ENCODE peak calls at places on chromosomes 7 and 10, in four cellular contexts. One of them, this sample, is unnamed.

GRCh38 chr10:104441601-104442000 is 88.0 kb downstream of the CFAP58 start:
- ATAC-seq in psoas muscle: no peak
- ATAC-seq in stimulated activated naive CD8-positive, alpha-beta T cell treated with anti-CD3 and anti-CD28 coated beads, Interleukin-15, Interleukin-2, amounts not matched to agents 100 U/mL and 50 U/mL, for 24 hours: peak
- ATAC-seq in heart left ventricle: no peak
- ATAC-seq in this sample: no peak

GRCh38 chr7:35658602-35659201 is 36.2 kb downstream of the HERPUD2 start:
- ATAC-seq in heart left ventricle: no peak
- ATAC-seq in stimulated activated naive CD8-positive, alpha-beta T cell treated with anti-CD3 and anti-CD28 coated beads, Interleukin-15, Interleukin-2, amounts not matched to agents 100 U/mL and 50 U/mL, for 24 hours: no peak
- ATAC-seq in psoas muscle: no peak
- ATAC-seq in this sample: peak

GRCh38 chr7:30201161-30201666 is 66.4 kb downstream of the MTURN start:
- ATAC-seq in heart left ventricle: no peak
- ATAC-seq in psoas muscle: no peak
- ATAC-seq in stimulated activated naive CD8-positive, alpha-beta T cell treated with anti-CD3 and anti-CD28 coated beads, Interleukin-15, Interleukin-2, amounts not matched to agents 100 U/mL and 50 U/mL, for 24 hours: no peak
- ATAC-seq in this sample: no peak

GRCh38 chr7:155621418-155621980 is 23.0 kb upstream of the RBM33 start:
- ATAC-seq in stimulated activated naive CD8-positive, alpha-beta T cell treated with anti-CD3 and anti-CD28 coated beads, Interleukin-15, Interleukin-2, amounts not matched to agents 100 U/mL and 50 U/mL, for 24 hours: no peak
- ATAC-seq in psoas muscle: no peak
- ATAC-seq in heart left ventricle: no peak
- ATAC-seq in this sample: no peak

GRCh38 chr7:139431010-139431409 is 52.5 kb downstream of the KLRG2 start:
- ATAC-seq in heart left ventricle: no peak
- ATAC-seq in stimulated activated naive CD8-positive, alpha-beta T cell treated with anti-CD3 and anti-CD28 coated beads, Interleukin-15, Interleukin-2, amounts not matched to agents 100 U/mL and 50 U/mL, for 24 hours: no peak
- ATAC-seq in psoas muscle: peak
- ATAC-seq in this sample: no peak

GRCh38 chr7:149854611-149855367 is 16.6 kb downstream of the ZNF862 start:
- ATAC-seq in stimulated activated naive CD8-positive, alpha-beta T cell treated with anti-CD3 and anti-CD28 coated beads, Interleukin-15, Interleukin-2, amounts not matched to agents 100 U/mL and 50 U/mL, for 24 hours: peak
- ATAC-seq in psoas muscle: peak
- ATAC-seq in heart left ventricle: peak
- ATAC-seq in this sample: peak

GRCh38 chr7:99828818-99829217 is 1.0 kb downstream of the CYP3A43 start:
- ATAC-seq in heart left ventricle: no peak
- ATAC-seq in psoas muscle: no peak
- ATAC-seq in stimulated activated naive CD8-positive, alpha-beta T cell treated with anti-CD3 and anti-CD28 coated beads, Interleukin-15, Interleukin-2, amounts not matched to agents 100 U/mL and 50 U/mL, for 24 hours: no peak
- ATAC-seq in this sample: no peak

GRCh38 chr10:118621304-118621942 is 26.0 kb upstream of the PRLHR start:
- ATAC-seq in stimulated activated naive CD8-positive, alpha-beta T cell treated with anti-CD3 and anti-CD28 coated beads, Interleukin-15, Interleukin-2, amounts not matched to agents 100 U/mL and 50 U/mL, for 24 hours: peak
- ATAC-seq in psoas muscle: no peak
- ATAC-seq in heart left ventricle: no peak
- ATAC-seq in this sample: peak

GRCh38 chr7:104296900-104297299 is 31.5 kb upstream of the LHFPL3 start:
- ATAC-seq in heart left ventricle: no peak
- ATAC-seq in psoas muscle: no peak
- ATAC-seq in stimulated activated naive CD8-positive, alpha-beta T cell treated with anti-CD3 and anti-CD28 coated beads, Interleukin-15, Interleukin-2, amounts not matched to agents 100 U/mL and 50 U/mL, for 24 hours: no peak
- ATAC-seq in this sample: no peak

GRCh38 chr7:21146642-21147423 is 281.1 kb upstream of the SP4 start:
- ATAC-seq in heart left ventricle: no peak
- ATAC-seq in stimulated activated naive CD8-positive, alpha-beta T cell treated with anti-CD3 and anti-CD28 coated beads, Interleukin-15, Interleukin-2, amounts not matched to agents 100 U/mL and 50 U/mL, for 24 hours: no peak
- ATAC-seq in psoas muscle: no peak
- ATAC-seq in this sample: no peak

GRCh38 chr7:97418312-97418711 is 300.8 kb downstream of the SDHAF3 start:
- ATAC-seq in heart left ventricle: no peak
- ATAC-seq in stimulated activated naive CD8-positive, alpha-beta T cell treated with anti-CD3 and anti-CD28 coated beads, Interleukin-15, Interleukin-2, amounts not matched to agents 100 U/mL and 50 U/mL, for 24 hours: no peak
- ATAC-seq in psoas muscle: no peak
- ATAC-seq in this sample: no peak

GRCh38 chr7:37441405-37441797 is 7.3 kb downstream of the ELMO1 start:
- ATAC-seq in heart left ventricle: no peak
- ATAC-seq in stimulated activated naive CD8-positive, alpha-beta T cell treated with anti-CD3 and anti-CD28 coated beads, Interleukin-15, Interleukin-2, amounts not matched to agents 100 U/mL and 50 U/mL, for 24 hours: no peak
- ATAC-seq in psoas muscle: no peak
- ATAC-seq in this sample: no peak

GRCh38 chr10:124351481-124352220 is 67.1 kb downstream of the OAT start:
- ATAC-seq in heart left ventricle: peak
- ATAC-seq in stimulated activated naive CD8-positive, alpha-beta T cell treated with anti-CD3 and anti-CD28 coated beads, Interleukin-15, Interleukin-2, amounts not matched to agents 100 U/mL and 50 U/mL, for 24 hours: no peak
- ATAC-seq in psoas muscle: no peak
- ATAC-seq in this sample: no peak

GRCh38 chr10:122656308-122656705 is 43.3 kb downstream of the C10orf120 start:
- ATAC-seq in psoas muscle: no peak
- ATAC-seq in stimulated activated naive CD8-positive, alpha-beta T cell treated with anti-CD3 and anti-CD28 coated beads, Interleukin-15, Interleukin-2, amounts not matched to agents 100 U/mL and 50 U/mL, for 24 hours: no peak
- ATAC-seq in heart left ventricle: no peak
- ATAC-seq in this sample: no peak

GRCh38 chr10:122019414-122019975 is 30.5 kb downstream of the TACC2 start:
- ATAC-seq in stimulated activated naive CD8-positive, alpha-beta T cell treated with anti-CD3 and anti-CD28 coated beads, Interleukin-15, Interleukin-2, amounts not matched to agents 100 U/mL and 50 U/mL, for 24 hours: no peak
- ATAC-seq in psoas muscle: peak
- ATAC-seq in heart left ventricle: peak
- ATAC-seq in this sample: no peak

GRCh38 chr7:45978010-45978681 is 57.1 kb upstream of the IGFBP3 start:
- ATAC-seq in psoas muscle: peak
- ATAC-seq in stimulated activated naive CD8-positive, alpha-beta T cell treated with anti-CD3 and anti-CD28 coated beads, Interleukin-15, Interleukin-2, amounts not matched to agents 100 U/mL and 50 U/mL, for 24 hours: peak
- ATAC-seq in heart left ventricle: peak
- ATAC-seq in this sample: peak

GRCh38 chr7:135956393-135956792 is 20.8 kb downstream of the MTPN start:
- ATAC-seq in psoas muscle: peak
- ATAC-seq in heart left ventricle: no peak
- ATAC-seq in stimulated activated naive CD8-positive, alpha-beta T cell treated with anti-CD3 and anti-CD28 coated beads, Interleukin-15, Interleukin-2, amounts not matched to agents 100 U/mL and 50 U/mL, for 24 hours: no peak
- ATAC-seq in this sample: no peak

GRCh38 chr7:125061776-125062397 is 132.3 kb upstream of the POT1 start:
- ATAC-seq in psoas muscle: peak
- ATAC-seq in heart left ventricle: no peak
- ATAC-seq in stimulated activated naive CD8-positive, alpha-beta T cell treated with anti-CD3 and anti-CD28 coated beads, Interleukin-15, Interleukin-2, amounts not matched to agents 100 U/mL and 50 U/mL, for 24 hours: no peak
- ATAC-seq in this sample: peak

GRCh38 chr10:17409170-17409733 is 45.1 kb downstream of the ST8SIA6 start:
- ATAC-seq in psoas muscle: no peak
- ATAC-seq in heart left ventricle: no peak
- ATAC-seq in stimulated activated naive CD8-positive, alpha-beta T cell treated with anti-CD3 and anti-CD28 coated beads, Interleukin-15, Interleukin-2, amounts not matched to agents 100 U/mL and 50 U/mL, for 24 hours: no peak
- ATAC-seq in this sample: no peak

GRCh38 chr10:69772933-69773704 is 28.6 kb upstream of the COL13A1 start:
- ATAC-seq in psoas muscle: no peak
- ATAC-seq in heart left ventricle: no peak
- ATAC-seq in stimulated activated naive CD8-positive, alpha-beta T cell treated with anti-CD3 and anti-CD28 coated beads, Interleukin-15, Interleukin-2, amounts not matched to agents 100 U/mL and 50 U/mL, for 24 hours: no peak
- ATAC-seq in this sample: no peak

GRCh38 chr10:59391060-59391459 is 28.7 kb upstream of the FAM13C start:
- ATAC-seq in stimulated activated naive CD8-positive, alpha-beta T cell treated with anti-CD3 and anti-CD28 coated beads, Interleukin-15, Interleukin-2, amounts not matched to agents 100 U/mL and 50 U/mL, for 24 hours: no peak
- ATAC-seq in heart left ventricle: no peak
- ATAC-seq in psoas muscle: peak
- ATAC-seq in this sample: no peak

This sample was measured in activated T-helper 17 cell treated with anti-CD3 and anti-CD28 coated beads, Interleukin-2, amount 50 U/mL, for 72 hours.